ENCODE peak calls at places on chromosomes 4 and X, in five cellular contexts. One of them, this sample, is unnamed.

GRCh38 chr4:20253272-20253798 is 1.6 kb downstream of the SLIT2 start:
- DNase-seq in GM23248: peak; percentile 43
- DNase-seq in breast epithelium: no peak
- DNase-seq in CD4-positive, alpha-beta T cell: no peak
- DNase-seq in ovary: no peak
- DNase-seq in this sample: no peak

GRCh38 chr4:94375364-94375763 is 32.7 kb upstream of the HPGDS start:
- DNase-seq in CD4-positive, alpha-beta T cell: no peak
- DNase-seq in breast epithelium: no peak
- DNase-seq in ovary: no peak
- DNase-seq in GM23248: no peak
- DNase-seq in this sample: no peak

GRCh38 chr4:186027405-186027804 is 41.6 kb upstream of the TLR3 start:
- DNase-seq in ovary: no peak
- DNase-seq in CD4-positive, alpha-beta T cell: no peak
- DNase-seq in breast epithelium: no peak
- DNase-seq in GM23248: no peak
- DNase-seq in this sample: no peak

GRCh38 chrX:155086202-155086840 is 15.0 kb downstream of the BRCC3 start:
- DNase-seq in GM23248: peak; percentile 33
- DNase-seq in ovary: peak; percentile 46
- DNase-seq in breast epithelium: no peak
- DNase-seq in CD4-positive, alpha-beta T cell: peak; percentile 28
- DNase-seq in this sample: peak; percentile 16

GRCh38 chr4:70705146-70705855 is 16.5 kb upstream of the RUFY3 start:
- DNase-seq in ovary: peak; percentile 81
- DNase-seq in GM23248: peak; percentile 85
- DNase-seq in CD4-positive, alpha-beta T cell: peak; percentile 61
- DNase-seq in breast epithelium: peak; percentile 44
- DNase-seq in this sample: peak; percentile 73

GRCh38 chr4:129064717-129065116 is 28.6 kb downstream of the SCLT1 start:
- DNase-seq in GM23248: peak; percentile 64
- DNase-seq in breast epithelium: no peak
- DNase-seq in ovary: no peak
- DNase-seq in CD4-positive, alpha-beta T cell: no peak
- DNase-seq in this sample: no peak

GRCh38 chr4:99856166-99856565 is 38.1 kb downstream of the LAMTOR3 start:
- DNase-seq in ovary: no peak
- DNase-seq in GM23248: peak; percentile 73
- DNase-seq in CD4-positive, alpha-beta T cell: no peak
- DNase-seq in breast epithelium: no peak
- DNase-seq in this sample: no peak

GRCh38 chrX:1589356-1590130 is 1.9 kb upstream of the AKAP17A start:
- DNase-seq in GM23248: no peak
- DNase-seq in breast epithelium: no peak
- DNase-seq in ovary: no peak
- DNase-seq in CD4-positive, alpha-beta T cell: no peak
- DNase-seq in this sample: no peak

GRCh38 chr4:165592386-165592785 is 213.6 kb downstream of the CPE start:
- DNase-seq in ovary: no peak
- DNase-seq in breast epithelium: no peak
- DNase-seq in CD4-positive, alpha-beta T cell: no peak
- DNase-seq in GM23248: no peak
- DNase-seq in this sample: no peak

DNA sequence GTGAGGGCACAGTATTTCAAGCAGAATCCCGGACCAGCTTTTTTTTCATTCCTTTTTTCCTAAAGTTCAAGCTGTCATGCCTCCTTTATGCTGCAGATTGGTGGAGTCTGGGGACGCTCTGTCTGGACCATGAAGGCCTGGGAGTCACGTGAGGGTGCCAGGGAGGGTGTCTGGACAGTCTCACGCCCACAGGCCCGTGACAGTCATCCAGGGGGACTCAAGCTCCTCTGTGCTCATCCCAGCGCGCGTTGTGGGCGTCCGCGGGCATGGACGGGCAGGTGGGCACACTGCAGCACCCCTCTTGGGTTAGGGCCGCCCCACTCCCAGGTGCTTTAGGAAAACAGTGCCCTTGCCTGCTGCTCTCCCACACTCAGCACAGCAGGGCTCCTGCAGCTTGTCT is 4.8 kb downstream of the CPZ start:
- DNase-seq in ovary: peak; percentile 44
- DNase-seq in CD4-positive, alpha-beta T cell: no peak
- DNase-seq in breast epithelium: no peak
- DNase-seq in GM23248: no peak
- DNase-seq in this sample: no peak
- H3K27ac ChIP-seq in ovary: peak overlapping the region; percentile 60
- H3K27ac ChIP-seq in CD4-positive, alpha-beta T cell: no peak overlapping the region
- H3K27ac ChIP-seq in breast epithelium: no peak overlapping the region
- H3K27ac ChIP-seq in GM23248: no peak overlapping the region
- H3K27ac ChIP-seq in this sample: no peak overlapping the region

GRCh38 chrX:110116066-110116465 is 113.2 kb downstream of the TMEM164 start:
- DNase-seq in GM23248: no peak
- DNase-seq in breast epithelium: no peak
- DNase-seq in ovary: no peak
- DNase-seq in CD4-positive, alpha-beta T cell: no peak
- DNase-seq in this sample: no peak
- H3K27me3 ChIP-seq in GM23248: no peaks in the 10 kb centered on the region
- H3K27me3 ChIP-seq in breast epithelium: peaks cover 24% of the 10 kb centered on the region
- H3K27me3 ChIP-seq in ovary: no peaks in the 10 kb centered on the region
- H3K27me3 ChIP-seq in CD4-positive, alpha-beta T cell: no peaks in the 10 kb centered on the region
- H3K27me3 ChIP-seq in this sample: no peaks in the 10 kb centered on the region

GRCh38 chr4:145380123-145380522 is 101.5 kb upstream of the SMAD1 start:
- DNase-seq in ovary: no peak
- DNase-seq in CD4-positive, alpha-beta T cell: no peak
- DNase-seq in breast epithelium: no peak
- DNase-seq in GM23248: no peak
- DNase-seq in this sample: no peak

GRCh38 chr4:145381163-145381562 is 100.5 kb upstream of the SMAD1 start:
- DNase-seq in CD4-positive, alpha-beta T cell: no peak
- DNase-seq in breast epithelium: no peak
- DNase-seq in GM23248: no peak
- DNase-seq in ovary: no peak
- DNase-seq in this sample: no peak

GRCh38 chr4:145375416-145375815 is 106.2 kb upstream of the SMAD1 start:
- DNase-seq in ovary: no peak
- DNase-seq in GM23248: no peak
- DNase-seq in breast epithelium: no peak
- DNase-seq in CD4-positive, alpha-beta T cell: no peak
- DNase-seq in this sample: no peak
- H3K27ac ChIP-seq in ovary: no peak overlapping the region
- H3K27ac ChIP-seq in GM23248: no peak overlapping the region
- H3K27ac ChIP-seq in breast epithelium: no peak overlapping the region
- H3K27ac ChIP-seq in CD4-positive, alpha-beta T cell: no peak overlapping the region
- H3K27ac ChIP-seq in this sample: no peak overlapping the region

GRCh38 chrX:127011629-127012028 is 192.1 kb downstream of the PRR32 start:
- DNase-seq in CD4-positive, alpha-beta T cell: no peak
- DNase-seq in GM23248: no peak
- DNase-seq in breast epithelium: no peak
- DNase-seq in ovary: no peak
- DNase-seq in this sample: peak; percentile 66
- H3K27me3 ChIP-seq in CD4-positive, alpha-beta T cell: no peaks in the 10 kb centered on the region
- H3K27me3 ChIP-seq in GM23248: no peaks in the 10 kb centered on the region
- H3K27me3 ChIP-seq in breast epithelium: no peaks in the 10 kb centered on the region
- H3K27me3 ChIP-seq in ovary: no peaks in the 10 kb centered on the region
- H3K27me3 ChIP-seq in this sample: no peaks in the 10 kb centered on the region

DNA sequence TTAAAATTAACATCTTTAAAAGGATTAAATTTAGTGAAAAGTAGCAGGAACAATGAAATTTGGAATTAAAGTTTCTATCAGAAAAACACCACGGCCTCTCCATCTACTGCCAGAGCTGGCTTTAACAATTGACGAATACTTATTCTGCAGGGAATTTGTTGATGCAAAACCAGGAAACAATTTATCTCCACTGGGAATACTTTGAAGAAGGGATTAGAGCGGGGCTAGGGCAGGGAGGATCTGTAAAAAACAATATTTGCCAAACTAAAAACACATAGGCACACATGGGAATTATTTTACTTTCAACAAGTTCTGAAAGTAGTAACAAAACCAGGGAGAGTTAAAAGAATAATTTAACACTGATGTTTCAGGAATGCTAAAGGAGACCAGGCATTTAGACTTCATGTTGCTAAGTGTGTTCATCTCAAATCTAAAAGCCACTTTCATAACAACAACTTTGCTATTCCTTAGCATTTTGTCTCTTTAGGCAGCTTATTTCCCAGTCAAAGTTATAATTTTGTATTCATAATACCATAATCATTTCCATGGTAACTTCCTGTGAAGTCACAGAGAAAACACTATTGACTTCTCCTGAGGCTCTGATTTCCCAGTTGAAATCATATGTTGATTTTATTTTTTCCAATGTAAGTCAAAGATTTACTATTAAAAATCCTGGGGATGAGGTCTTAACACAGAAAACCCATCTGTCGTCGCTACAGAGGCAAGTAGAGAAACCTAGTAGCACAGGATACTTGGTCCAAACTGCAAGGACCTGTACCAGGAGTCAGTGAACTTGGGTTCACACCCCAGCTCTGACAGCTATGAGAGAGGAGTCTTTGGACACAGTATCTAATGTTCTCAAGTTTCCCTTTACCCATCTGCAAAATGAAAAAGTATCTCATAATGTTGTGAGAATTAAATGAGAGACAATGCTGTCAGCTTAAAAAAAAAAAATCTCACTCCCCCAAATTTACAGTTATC is 69.3 kb downstream of the SH3RF1 start:
- DNase-seq in GM23248: peak; percentile 60
- DNase-seq in breast epithelium: no peak
- DNase-seq in CD4-positive, alpha-beta T cell: no peak
- DNase-seq in ovary: no peak
- DNase-seq in this sample: no peak
- H3K27ac ChIP-seq in GM23248: peak overlapping the region; percentile 77
- H3K27ac ChIP-seq in breast epithelium: peak overlapping the region; percentile 56
- H3K27ac ChIP-seq in CD4-positive, alpha-beta T cell: no peak overlapping the region
- H3K27ac ChIP-seq in ovary: peak overlapping the region; percentile 47
- H3K27ac ChIP-seq in this sample: no peak overlapping the region

DNA sequence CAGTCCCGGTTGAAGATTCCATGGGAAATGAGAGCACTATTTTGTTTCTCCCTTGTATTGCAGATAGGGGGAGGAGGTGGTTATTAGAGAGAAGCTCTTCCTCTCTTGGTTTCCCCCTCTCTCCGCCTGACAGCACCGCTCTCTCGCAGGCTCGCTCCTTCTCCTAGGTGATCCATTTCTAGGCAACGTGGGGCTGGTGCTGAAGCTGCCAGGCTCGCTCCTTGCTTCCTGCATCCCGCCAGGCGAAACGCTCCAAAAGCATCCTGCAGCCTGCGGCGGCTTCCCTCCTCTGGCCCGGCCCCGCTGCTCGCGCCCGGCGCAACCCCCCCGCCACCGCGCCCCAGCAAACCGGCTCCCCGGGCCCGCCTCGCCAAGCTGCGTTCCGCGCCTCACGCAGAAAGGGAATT is at the start of gene GRID2:
- DNase-seq in ovary: peak; percentile 46
- DNase-seq in CD4-positive, alpha-beta T cell: no peak
- DNase-seq in breast epithelium: no peak
- DNase-seq in GM23248: peak; percentile 6
- DNase-seq in this sample: no peak
- H3K27me3 ChIP-seq in ovary: no peaks in the 10 kb centered on the region
- H3K27me3 ChIP-seq in CD4-positive, alpha-beta T cell: peaks cover 37% of the 10 kb centered on the region
- H3K27me3 ChIP-seq in breast epithelium: peaks cover 77% of the 10 kb centered on the region
- H3K27me3 ChIP-seq in GM23248: peaks cover 59% of the 10 kb centered on the region
- H3K27me3 ChIP-seq in this sample: no peaks in the 10 kb centered on the region

DNA sequence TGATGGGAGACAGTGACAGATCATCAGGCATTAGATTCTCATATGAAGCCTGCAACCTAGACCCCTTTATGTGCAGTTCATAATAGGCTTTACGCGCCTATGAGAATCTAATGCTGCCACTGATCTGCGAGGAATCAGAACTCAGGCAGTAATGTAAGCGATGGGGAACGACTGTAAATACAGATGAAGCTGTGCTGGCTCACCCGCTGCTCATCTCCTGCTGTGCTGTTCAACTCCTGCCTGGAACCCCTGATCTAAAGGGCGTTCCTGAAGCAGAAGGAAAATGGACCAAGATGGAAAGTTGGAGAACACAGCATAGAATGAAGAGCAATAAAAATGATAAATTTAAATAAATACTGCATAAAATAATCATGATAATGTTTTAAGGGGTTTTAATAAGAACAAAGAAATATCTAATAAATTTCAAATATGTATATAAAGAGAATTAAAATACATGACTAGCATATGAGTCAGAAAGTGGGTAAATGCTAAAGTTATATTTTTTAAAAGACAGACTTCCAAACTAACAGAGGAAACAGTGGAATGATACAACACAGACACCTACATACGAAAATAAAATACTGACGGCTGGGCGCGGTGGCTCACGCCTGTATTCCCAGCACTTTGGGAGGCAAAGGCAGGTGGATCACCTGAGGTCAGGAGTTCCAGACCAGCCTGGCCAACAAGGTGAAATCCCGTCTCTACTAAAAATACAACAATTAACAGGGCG is 59.2 kb downstream of the RBM47 start:
- DNase-seq in CD4-positive, alpha-beta T cell: no peak
- DNase-seq in breast epithelium: no peak
- DNase-seq in GM23248: no peak
- DNase-seq in ovary: no peak
- DNase-seq in this sample: no peak
- H3K27ac ChIP-seq in CD4-positive, alpha-beta T cell: no peak overlapping the region
- H3K27ac ChIP-seq in breast epithelium: no peak overlapping the region
- H3K27ac ChIP-seq in GM23248: no peak overlapping the region
- H3K27ac ChIP-seq in ovary: no peak overlapping the region
- H3K27ac ChIP-seq in this sample: no peak overlapping the region

DNA sequence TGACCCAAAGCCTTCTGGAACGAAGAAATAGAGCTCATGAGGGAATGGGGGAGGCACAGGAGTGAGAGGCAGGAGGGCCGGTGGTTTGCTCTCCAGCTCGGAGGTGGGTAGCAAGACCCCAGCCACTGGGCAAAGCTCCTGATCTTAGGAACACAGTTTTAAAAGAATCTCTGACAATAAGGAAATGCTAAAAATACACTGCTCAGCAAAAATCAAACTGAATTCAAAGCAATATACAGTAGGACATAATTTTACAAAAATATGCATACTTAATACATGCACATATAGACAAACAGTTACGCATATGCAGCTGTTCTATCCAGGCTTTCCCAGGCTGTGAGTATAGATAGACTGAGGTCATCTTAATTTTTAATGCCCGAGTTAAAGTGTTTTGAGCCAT is 6.8 kb downstream of the GPR50 start:
- DNase-seq in GM23248: no peak
- DNase-seq in breast epithelium: no peak
- DNase-seq in CD4-positive, alpha-beta T cell: no peak
- DNase-seq in ovary: no peak
- DNase-seq in this sample: no peak
- H3K27me3 ChIP-seq in GM23248: no peaks in the 10 kb centered on the region
- H3K27me3 ChIP-seq in breast epithelium: peaks cover 60% of the 10 kb centered on the region
- H3K27me3 ChIP-seq in CD4-positive, alpha-beta T cell: peaks cover 20% of the 10 kb centered on the region
- H3K27me3 ChIP-seq in ovary: no peaks in the 10 kb centered on the region
- H3K27me3 ChIP-seq in this sample: peaks cover 2% of the 10 kb centered on the region

GRCh38 chrX:101263766-101264165 is 27.4 kb downstream of the TAF7L start:
- DNase-seq in breast epithelium: no peak
- DNase-seq in CD4-positive, alpha-beta T cell: no peak
- DNase-seq in GM23248: peak; percentile 35
- DNase-seq in ovary: no peak
- DNase-seq in this sample: no peak
- H3K27ac ChIP-seq in breast epithelium: no peak overlapping the region
- H3K27ac ChIP-seq in CD4-positive, alpha-beta T cell: no peak overlapping the region
- H3K27ac ChIP-seq in GM23248: peak overlapping the region; percentile 21
- H3K27ac ChIP-seq in ovary: peak overlapping the region; percentile 22
- H3K27ac ChIP-seq in this sample: no peak overlapping the region

DNA sequence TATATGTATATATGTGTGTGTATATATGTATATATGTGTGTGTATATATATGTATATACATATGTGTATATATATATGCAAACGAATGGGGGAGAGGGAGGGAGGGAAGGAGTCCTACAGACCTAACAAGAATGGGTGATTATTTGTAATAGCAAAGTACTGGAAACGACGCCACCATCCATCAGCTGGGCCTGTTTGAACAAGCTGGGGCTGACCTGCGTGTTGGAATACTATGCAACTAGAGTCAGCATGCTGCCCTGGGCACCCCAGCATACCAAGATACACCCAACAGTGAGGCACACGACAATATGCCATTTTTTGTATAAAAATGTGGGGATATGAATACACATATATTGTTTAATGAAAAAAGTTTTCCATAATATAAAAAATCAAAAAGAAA is 21.6 kb upstream of the CCNQ start:
- DNase-seq in breast epithelium: no peak
- DNase-seq in ovary: no peak
- DNase-seq in CD4-positive, alpha-beta T cell: no peak
- DNase-seq in GM23248: no peak
- DNase-seq in this sample: no peak
- H3K27me3 ChIP-seq in breast epithelium: peaks cover 78% of the 10 kb centered on the region
- H3K27me3 ChIP-seq in ovary: no peaks in the 10 kb centered on the region
- H3K27me3 ChIP-seq in CD4-positive, alpha-beta T cell: no peaks in the 10 kb centered on the region
- H3K27me3 ChIP-seq in GM23248: no peaks in the 10 kb centered on the region
- H3K27me3 ChIP-seq in this sample: peaks cover 62% of the 10 kb centered on the region

This sample was measured in MM.1S.